ENCODE peak calls at places on chromosome 14, in nine cellular contexts. One of them, this sample, is unnamed.

GRCh38 chr14:99676657-99677056 is 7.4 kb upstream of the CYP46A1 start:
- DNase-seq in epithelial cell of esophagus: no peak
- DNase-seq in B cell: no peak
- DNase-seq in tibial artery: no peak
- DNase-seq in A549: no peak
- DNase-seq in IMR-90: no peak
- DNase-seq in CD8-positive, alpha-beta T cell: no peak
- DNase-seq in AG04449: no peak
- DNase-seq in GM12865: no peak
- DNase-seq in this sample: no peak

GRCh38 chr14:77965919-77966435 is 166.1 kb downstream of the ADCK1 start:
- DNase-seq in CD8-positive, alpha-beta T cell: no peak
- DNase-seq in AG04449: no peak
- DNase-seq in tibial artery: no peak
- DNase-seq in B cell: no peak
- DNase-seq in epithelial cell of esophagus: peak
- DNase-seq in IMR-90: peak
- DNase-seq in A549: peak
- DNase-seq in GM12865: peak
- DNase-seq in this sample: no peak

GRCh38 chr14:30584058-30584630 is 25.2 kb downstream of the G2E3 start:
- DNase-seq in B cell: no peak
- DNase-seq in tibial artery: no peak
- DNase-seq in IMR-90: peak
- DNase-seq in GM12865: no peak
- DNase-seq in AG04449: no peak
- DNase-seq in A549: no peak
- DNase-seq in CD8-positive, alpha-beta T cell: no peak
- DNase-seq in epithelial cell of esophagus: no peak
- DNase-seq in this sample: no peak

GRCh38 chr14:91303091-91303923 is 58.8 kb upstream of the GPR68 start:
- DNase-seq in AG04449: no peak
- DNase-seq in IMR-90: no peak
- DNase-seq in B cell: peak
- DNase-seq in CD8-positive, alpha-beta T cell: no peak
- DNase-seq in GM12865: peak
- DNase-seq in epithelial cell of esophagus: peak
- DNase-seq in tibial artery: no peak
- DNase-seq in A549: peak
- DNase-seq in this sample: no peak

GRCh38 chr14:51093371-51094281 is 1.3 kb downstream of the TRIM9 start:
- DNase-seq in B cell: no peak
- DNase-seq in GM12865: peak
- DNase-seq in epithelial cell of esophagus: peak
- DNase-seq in A549: peak
- DNase-seq in CD8-positive, alpha-beta T cell: peak
- DNase-seq in AG04449: no peak
- DNase-seq in tibial artery: no peak
- DNase-seq in IMR-90: no peak
- DNase-seq in this sample: peak

GRCh38 chr14:92709340-92710000 is 39.0 kb downstream of the LGMN start:
- DNase-seq in epithelial cell of esophagus: no peak
- DNase-seq in IMR-90: no peak
- DNase-seq in tibial artery: no peak
- DNase-seq in B cell: no peak
- DNase-seq in GM12865: no peak
- DNase-seq in CD8-positive, alpha-beta T cell: no peak
- DNase-seq in A549: no peak
- DNase-seq in AG04449: no peak
- DNase-seq in this sample: no peak

GRCh38 chr14:93982684-93983007 is 6.3 kb upstream of the ASB2 start:
- DNase-seq in AG04449: no peak
- DNase-seq in B cell: no peak
- DNase-seq in IMR-90: no peak
- DNase-seq in epithelial cell of esophagus: no peak
- DNase-seq in GM12865: no peak
- DNase-seq in tibial artery: no peak
- DNase-seq in A549: no peak
- DNase-seq in CD8-positive, alpha-beta T cell: no peak
- DNase-seq in this sample: no peak

GRCh38 chr14:68554231-68554630 is 238.6 kb downstream of the ZFP36L1 start:
- DNase-seq in IMR-90: no peak
- DNase-seq in A549: no peak
- DNase-seq in tibial artery: no peak
- DNase-seq in GM12865: no peak
- DNase-seq in B cell: peak
- DNase-seq in epithelial cell of esophagus: no peak
- DNase-seq in CD8-positive, alpha-beta T cell: no peak
- DNase-seq in AG04449: no peak
- DNase-seq in this sample: peak

GRCh38 chr14:51872396-51872795 is 12.0 kb downstream of the GNG2 start:
- DNase-seq in A549: no peak
- DNase-seq in AG04449: no peak
- DNase-seq in B cell: no peak
- DNase-seq in epithelial cell of esophagus: no peak
- DNase-seq in IMR-90: no peak
- DNase-seq in CD8-positive, alpha-beta T cell: no peak
- DNase-seq in GM12865: no peak
- DNase-seq in tibial artery: no peak
- DNase-seq in this sample: no peak

GRCh38 chr14:50257728-50258127 is 26.4 kb upstream of the SOS2 start:
- DNase-seq in CD8-positive, alpha-beta T cell: no peak
- DNase-seq in B cell: no peak
- DNase-seq in GM12865: no peak
- DNase-seq in tibial artery: no peak
- DNase-seq in A549: no peak
- DNase-seq in IMR-90: no peak
- DNase-seq in epithelial cell of esophagus: no peak
- DNase-seq in AG04449: no peak
- DNase-seq in this sample: no peak

GRCh38 chr14:97894552-97894951 is 1097.4 kb downstream of the VRK1 start:
- DNase-seq in tibial artery: no peak
- DNase-seq in IMR-90: no peak
- DNase-seq in epithelial cell of esophagus: no peak
- DNase-seq in GM12865: no peak
- DNase-seq in A549: no peak
- DNase-seq in CD8-positive, alpha-beta T cell: no peak
- DNase-seq in B cell: no peak
- DNase-seq in AG04449: no peak
- DNase-seq in this sample: no peak

GRCh38 chr14:71187633-71188356 is 280.5 kb downstream of the PCNX1 start:
- DNase-seq in CD8-positive, alpha-beta T cell: no peak
- DNase-seq in A549: no peak
- DNase-seq in GM12865: no peak
- DNase-seq in tibial artery: no peak
- DNase-seq in B cell: no peak
- DNase-seq in IMR-90: no peak
- DNase-seq in AG04449: no peak
- DNase-seq in epithelial cell of esophagus: no peak
- DNase-seq in this sample: no peak

GRCh38 chr14:75081835-75082234 is 12.4 kb downstream of the ZC2HC1C start:
- DNase-seq in AG04449: no peak
- DNase-seq in B cell: no peak
- DNase-seq in A549: no peak
- DNase-seq in CD8-positive, alpha-beta T cell: no peak
- DNase-seq in tibial artery: no peak
- DNase-seq in epithelial cell of esophagus: no peak
- DNase-seq in IMR-90: peak
- DNase-seq in GM12865: no peak
- DNase-seq in this sample: no peak

GRCh38 chr14:75083271-75083670 is 13.8 kb downstream of the ZC2HC1C start:
- DNase-seq in B cell: no peak
- DNase-seq in tibial artery: no peak
- DNase-seq in A549: no peak
- DNase-seq in CD8-positive, alpha-beta T cell: no peak
- DNase-seq in AG04449: no peak
- DNase-seq in epithelial cell of esophagus: no peak
- DNase-seq in GM12865: no peak
- DNase-seq in IMR-90: no peak
- DNase-seq in this sample: no peak

GRCh38 chr14:75088566-75089373 is 19.3 kb downstream of the ZC2HC1C start:
- DNase-seq in GM12865: peak
- DNase-seq in AG04449: no peak
- DNase-seq in tibial artery: peak
- DNase-seq in B cell: peak
- DNase-seq in epithelial cell of esophagus: peak
- DNase-seq in CD8-positive, alpha-beta T cell: no peak
- DNase-seq in IMR-90: peak
- DNase-seq in A549: peak
- DNase-seq in this sample: no peak

GRCh38 chr14:75088153-75088552 is 18.7 kb downstream of the ZC2HC1C start:
- DNase-seq in tibial artery: no peak
- DNase-seq in B cell: no peak
- DNase-seq in GM12865: no peak
- DNase-seq in IMR-90: no peak
- DNase-seq in A549: no peak
- DNase-seq in CD8-positive, alpha-beta T cell: no peak
- DNase-seq in AG04449: no peak
- DNase-seq in epithelial cell of esophagus: no peak
- DNase-seq in this sample: no peak

GRCh38 chr14:75084513-75084912 is 15.1 kb downstream of the ZC2HC1C start:
- DNase-seq in CD8-positive, alpha-beta T cell: no peak
- DNase-seq in A549: no peak
- DNase-seq in epithelial cell of esophagus: peak
- DNase-seq in tibial artery: no peak
- DNase-seq in IMR-90: no peak
- DNase-seq in B cell: no peak
- DNase-seq in AG04449: no peak
- DNase-seq in GM12865: no peak
- DNase-seq in this sample: no peak
- TF ChIP-seq CTCF in CD8-positive, alpha-beta T cell: no peak
- TF ChIP-seq CTCF in A549: peak
- TF ChIP-seq CTCF in epithelial cell of esophagus: peak
- TF ChIP-seq CTCF in tibial artery: peak
- TF ChIP-seq CTCF in IMR-90: no peak
- TF ChIP-seq CTCF in B cell: no peak
- TF ChIP-seq CTCF in AG04449: no peak
- TF ChIP-seq CTCF in GM12865: no peak
- TF ChIP-seq CTCF in this sample: no peak

GRCh38 chr14:21712039-21712438 is 38.4 kb upstream of the OR4E1 start:
- DNase-seq in A549: no peak
- DNase-seq in AG04449: no peak
- DNase-seq in IMR-90: no peak
- DNase-seq in B cell: no peak
- DNase-seq in epithelial cell of esophagus: no peak
- DNase-seq in GM12865: no peak
- DNase-seq in CD8-positive, alpha-beta T cell: no peak
- DNase-seq in tibial artery: no peak
- DNase-seq in this sample: no peak

GRCh38 chr14:21714318-21714929 is 40.8 kb upstream of the OR4E1 start:
- DNase-seq in epithelial cell of esophagus: no peak
- DNase-seq in GM12865: no peak
- DNase-seq in A549: no peak
- DNase-seq in IMR-90: no peak
- DNase-seq in AG04449: no peak
- DNase-seq in tibial artery: no peak
- DNase-seq in CD8-positive, alpha-beta T cell: no peak
- DNase-seq in B cell: no peak
- DNase-seq in this sample: no peak

DNA sequence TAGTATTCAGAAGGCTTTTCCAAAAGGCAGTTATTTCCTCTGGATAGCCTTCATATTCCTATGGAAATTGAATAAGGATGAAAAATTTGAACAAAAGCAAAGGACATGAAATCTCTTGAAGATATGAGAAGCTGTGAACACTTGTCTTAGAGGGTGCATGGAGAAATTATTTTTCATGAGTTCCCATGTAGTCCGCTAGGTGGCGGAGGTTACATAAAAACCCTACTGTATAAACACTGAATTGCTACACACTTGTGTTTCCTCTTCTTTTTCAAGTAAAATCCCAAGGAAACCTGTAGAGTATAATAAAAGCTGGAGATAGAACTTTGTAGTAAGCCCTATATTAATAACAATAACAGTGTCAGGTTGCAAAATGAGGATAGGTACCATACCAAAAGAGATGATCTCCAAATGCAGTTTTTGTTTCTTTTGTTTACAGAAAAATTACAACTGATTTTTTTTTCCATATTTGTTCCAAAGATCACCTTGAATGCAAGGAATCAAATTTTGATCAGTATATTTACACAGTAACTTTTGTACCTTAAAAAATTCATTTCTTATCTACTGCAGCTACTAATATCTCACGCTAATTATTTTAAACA is 37.8 kb upstream of the OR4E1 start:
- DNase-seq in AG04449: peak
- DNase-seq in B cell: no peak
- DNase-seq in GM12865: peak
- DNase-seq in epithelial cell of esophagus: peak
- DNase-seq in IMR-90: peak
- DNase-seq in CD8-positive, alpha-beta T cell: no peak
- DNase-seq in A549: peak
- DNase-seq in tibial artery: no peak
- DNase-seq in this sample: no peak
- TF ChIP-seq CTCF in AG04449: peak
- TF ChIP-seq CTCF in B cell: peak
- TF ChIP-seq CTCF in GM12865: peak
- TF ChIP-seq CTCF in epithelial cell of esophagus: peak
- TF ChIP-seq CTCF in IMR-90: peak
- TF ChIP-seq CTCF in CD8-positive, alpha-beta T cell: peak
- TF ChIP-seq CTCF in A549: peak
- TF ChIP-seq CTCF in tibial artery: peak
- TF ChIP-seq CTCF in this sample: peak

GRCh38 chr14:39419272-39419671 is 13.0 kb downstream of the FBXO33 start:
- DNase-seq in IMR-90: no peak
- DNase-seq in B cell: no peak
- DNase-seq in epithelial cell of esophagus: no peak
- DNase-seq in GM12865: no peak
- DNase-seq in A549: no peak
- DNase-seq in AG04449: no peak
- DNase-seq in tibial artery: no peak
- DNase-seq in CD8-positive, alpha-beta T cell: no peak
- DNase-seq in this sample: no peak

GRCh38 chr14:39416072-39416471 is 16.2 kb downstream of the FBXO33 start:
- DNase-seq in epithelial cell of esophagus: no peak
- DNase-seq in AG04449: no peak
- DNase-seq in A549: no peak
- DNase-seq in B cell: no peak
- DNase-seq in IMR-90: no peak
- DNase-seq in tibial artery: no peak
- DNase-seq in CD8-positive, alpha-beta T cell: no peak
- DNase-seq in GM12865: no peak
- DNase-seq in this sample: no peak

GRCh38 chr14:39422243-39422642 is 10.0 kb downstream of the FBXO33 start:
- DNase-seq in CD8-positive, alpha-beta T cell: no peak
- DNase-seq in epithelial cell of esophagus: no peak
- DNase-seq in B cell: no peak
- DNase-seq in GM12865: no peak
- DNase-seq in tibial artery: no peak
- DNase-seq in A549: no peak
- DNase-seq in AG04449: no peak
- DNase-seq in IMR-90: no peak
- DNase-seq in this sample: no peak

GRCh38 chr14:39417014-39417413 is 15.2 kb downstream of the FBXO33 start:
- DNase-seq in CD8-positive, alpha-beta T cell: no peak
- DNase-seq in tibial artery: no peak
- DNase-seq in epithelial cell of esophagus: peak
- DNase-seq in AG04449: no peak
- DNase-seq in B cell: no peak
- DNase-seq in A549: no peak
- DNase-seq in IMR-90: no peak
- DNase-seq in GM12865: no peak
- DNase-seq in this sample: no peak
- TF ChIP-seq CTCF in CD8-positive, alpha-beta T cell: no peak
- TF ChIP-seq CTCF in tibial artery: no peak
- TF ChIP-seq CTCF in epithelial cell of esophagus: peak
- TF ChIP-seq CTCF in AG04449: peak
- TF ChIP-seq CTCF in B cell: no peak
- TF ChIP-seq CTCF in A549: peak
- TF ChIP-seq CTCF in IMR-90: no peak
- TF ChIP-seq CTCF in GM12865: no peak
- TF ChIP-seq CTCF in this sample: no peak

GRCh38 chr14:106657460-106657859 is 1131.1 kb downstream of the TMEM121 start:
- DNase-seq in tibial artery: no peak
- DNase-seq in A549: no peak
- DNase-seq in AG04449: no peak
- DNase-seq in IMR-90: no peak
- DNase-seq in GM12865: peak
- DNase-seq in B cell: peak
- DNase-seq in epithelial cell of esophagus: no peak
- DNase-seq in CD8-positive, alpha-beta T cell: peak
- DNase-seq in this sample: no peak
- TF ChIP-seq CTCF in tibial artery: no peak
- TF ChIP-seq CTCF in A549: no peak
- TF ChIP-seq CTCF in AG04449: no peak
- TF ChIP-seq CTCF in IMR-90: no peak
- TF ChIP-seq CTCF in GM12865: peak
- TF ChIP-seq CTCF in B cell: peak
- TF ChIP-seq CTCF in epithelial cell of esophagus: no peak
- TF ChIP-seq CTCF in CD8-positive, alpha-beta T cell: peak
- TF ChIP-seq CTCF in this sample: no peak